ENCODE peak calls at places on chromosomes 3 and 15, in ten cellular contexts. B is heart left ventricle, R is IMR-90, X is H54, T is testis, V is HCT116, J is adrenal gland, E is tibial nerve, O is ovary, K is esophagus squamous epithelium. L is an unnamed sample.

GRCh38 chr15:32908135-32908801 is 190.5 kb downstream of the GREM1 start:
- DNase-seq in B (no peak), R (peak; percentile 87), X (no peak), T (no peak), V (no peak), J (no peak), E (no peak), O (no peak), K (no peak), L (no peak)

GRCh38 chr3:1513662-1514061 is 420.8 kb downstream of the CNTN6 start:
- DNase-seq in B (no peak), R (no peak), X (no peak), T (no peak), V (no peak), J (no peak), E (no peak), O (no peak), K (no peak), L (no peak)

GRCh38 chr3:162498626-162499025 is 1002.0 kb downstream of the OTOL1 start:
- DNase-seq in B (no peak), R (no peak), X (no peak), T (no peak), V (no peak), J (no peak), E (no peak), O (no peak), K (no peak), L (no peak)

GRCh38 chr15:67501177-67501835 is 19.6 kb upstream of the C15orf61 start:
- DNase-seq in B (no peak), R (peak; percentile 54), X (no peak), T (no peak), V (no peak), J (no peak), E (no peak), O (no peak), K (no peak), L (no peak)

GRCh38 chr3:79217096-79217495 is 550.7 kb downstream of the ROBO1 start:
- DNase-seq in B (no peak), R (no peak), X (no peak), T (no peak), V (no peak), J (no peak), E (no peak), O (no peak), K (no peak), L (no peak)

GRCh38 chr3:24184528-24185176 is 239.6 kb downstream of the NR1D2 start:
- DNase-seq in B (no peak), R (no peak), X (no peak), T (no peak), V (no peak), J (no peak), E (no peak), O (no peak), K (no peak), L (peak; percentile 35)

GRCh38 chr15:22895465-22896190 is 57.2 kb downstream of the NIPA2 start:
- DNase-seq in B (peak; percentile 44), R (peak; percentile 34), X (peak; percentile 94), T (no peak), V (peak; percentile 77), J (no peak), E (no peak), O (no peak), K (no peak), L (peak; percentile 11)

GRCh38 chr3:182143903-182144302 is 432.2 kb downstream of the SOX2 start:
- DNase-seq in B (no peak), R (no peak), X (no peak), T (no peak), V (no peak), J (no peak), E (no peak), O (no peak), K (no peak), L (no peak)

GRCh38 chr3:100400424-100400781 is 486 bp downstream of the TOMM70 start:
- DNase-seq in B (no peak), R (peak; percentile 17), X (peak; percentile 10), T (no peak), V (no peak), J (peak; percentile 26), E (no peak), O (no peak), K (no peak), L (peak; percentile 66)

GRCh38 chr3:100399341-100400071 is 1.4 kb downstream of the TOMM70 start:
- DNase-seq in B (no peak), R (no peak), X (no peak), T (no peak), V (no peak), J (no peak), E (no peak), O (no peak), K (no peak), L (peak; percentile 34)

GRCh38 chr3:100402150-100402706 is 889 bp downstream of the LNP1 start:
- DNase-seq in B (no peak), R (peak; percentile 56), X (no peak), T (no peak), V (no peak), J (no peak), E (no peak), O (no peak), K (no peak), L (peak; percentile 47)

GRCh38 chr3:100401674-100402036 is 316 bp downstream of the LNP1 start:
- DNase-seq in B (no peak), R (peak; percentile 56), X (no peak), T (peak; percentile 35), V (no peak), J (peak; percentile 33), E (peak; percentile 16), O (peak; percentile 57), K (no peak), L (no peak)

DNA sequence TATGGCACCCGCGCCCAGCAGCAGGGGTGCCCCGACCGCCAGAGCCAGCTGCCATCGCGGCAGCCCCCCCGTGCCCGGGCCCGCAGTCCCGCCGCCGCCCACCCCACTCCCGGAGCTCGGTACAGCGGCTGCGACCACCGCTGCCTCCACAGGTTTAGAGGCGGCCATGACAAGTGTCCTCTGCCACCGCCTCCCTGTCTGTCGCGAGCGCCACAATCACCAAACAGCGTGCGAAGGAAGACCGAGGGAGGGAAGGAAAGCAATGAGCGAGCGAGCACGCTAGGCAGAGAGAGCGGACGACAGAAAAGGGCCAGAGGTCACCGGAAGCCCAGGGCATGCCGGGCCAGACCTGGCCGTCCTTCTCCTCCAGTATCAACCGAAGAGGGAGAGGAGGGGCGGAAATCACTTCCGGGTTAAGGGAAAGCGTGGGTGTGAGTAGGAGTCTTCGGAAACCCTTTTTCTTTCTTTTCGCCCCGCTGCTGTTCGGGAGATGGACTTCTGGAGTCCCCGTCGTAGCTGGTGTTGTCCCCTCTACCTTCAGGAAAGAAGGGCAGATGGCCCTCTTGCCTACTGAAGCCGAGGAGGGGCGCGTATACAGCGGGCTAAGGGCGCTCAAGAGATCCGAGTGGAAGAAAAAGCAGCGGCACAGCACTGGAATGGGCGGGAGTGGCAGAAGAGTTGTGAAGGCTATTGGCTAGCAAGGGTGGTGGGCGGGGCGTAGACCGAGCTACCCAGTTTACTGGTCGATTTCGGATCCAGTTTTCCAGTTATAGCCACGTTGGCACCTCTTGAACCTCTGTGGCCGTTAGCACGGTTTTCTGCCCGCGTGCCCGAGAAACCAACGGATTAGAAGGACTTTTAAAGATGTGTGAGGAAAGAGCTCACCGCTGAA is at the start of the genes LNP1 and TOMM70:
- DNase-seq in B (peak; percentile 97), R (peak; percentile 96), X (peak; percentile 85), T (peak; percentile 99), V (peak; percentile 87), J (peak; percentile 98), E (peak; percentile 97), O (peak; percentile 96), K (peak; percentile 79), L (peak; percentile 97)
- TF ChIP-seq POLR2A in B (no peak), R (peak; percentile 94), X (peak; percentile 69), T (no peak), V (peak; percentile 63), J (peak; percentile 92), E (peak; percentile 67), O (peak; percentile 66), K (peak; percentile 69), L (peak; percentile 94)

GRCh38 chr3:128480278-128480677 is 12.7 kb downstream of the GATA2 start:
- DNase-seq in B (peak; percentile 64), R (no peak), X (no peak), T (no peak), V (no peak), J (no peak), E (no peak), O (no peak), K (no peak), L (no peak)

GRCh38 chr3:128480717-128481437 is 12.1 kb downstream of the GATA2 start:
- DNase-seq in B (peak; percentile 52), R (no peak), X (no peak), T (no peak), V (no peak), J (no peak), E (no peak), O (no peak), K (no peak), L (no peak)

GRCh38 chr3:128481438-128481942 is 11.5 kb downstream of the GATA2 start:
- DNase-seq in B (peak; percentile 86), R (no peak), X (no peak), T (no peak), V (no peak), J (no peak), E (no peak), O (no peak), K (no peak), L (peak; percentile 27)

GRCh38 chr3:128478576-128479506 is 12.2 kb upstream of the DNAJB8 start:
- DNase-seq in B (peak; percentile 35), R (no peak), X (no peak), T (no peak), V (no peak), J (no peak), E (no peak), O (no peak), K (no peak), L (no peak)

GRCh38 chr3:128479558-128480086 is 12.9 kb upstream of the DNAJB8 start:
- DNase-seq in B (peak; percentile 37), R (no peak), X (no peak), T (no peak), V (no peak), J (no peak), E (no peak), O (no peak), K (no peak), L (no peak)
- TF ChIP-seq POLR2A in B (no peak), R (no peak), X (no peak), T (no peak), V (no peak), J (no peak), E (no peak), O (no peak), K (no peak), L (no peak)

DNA sequence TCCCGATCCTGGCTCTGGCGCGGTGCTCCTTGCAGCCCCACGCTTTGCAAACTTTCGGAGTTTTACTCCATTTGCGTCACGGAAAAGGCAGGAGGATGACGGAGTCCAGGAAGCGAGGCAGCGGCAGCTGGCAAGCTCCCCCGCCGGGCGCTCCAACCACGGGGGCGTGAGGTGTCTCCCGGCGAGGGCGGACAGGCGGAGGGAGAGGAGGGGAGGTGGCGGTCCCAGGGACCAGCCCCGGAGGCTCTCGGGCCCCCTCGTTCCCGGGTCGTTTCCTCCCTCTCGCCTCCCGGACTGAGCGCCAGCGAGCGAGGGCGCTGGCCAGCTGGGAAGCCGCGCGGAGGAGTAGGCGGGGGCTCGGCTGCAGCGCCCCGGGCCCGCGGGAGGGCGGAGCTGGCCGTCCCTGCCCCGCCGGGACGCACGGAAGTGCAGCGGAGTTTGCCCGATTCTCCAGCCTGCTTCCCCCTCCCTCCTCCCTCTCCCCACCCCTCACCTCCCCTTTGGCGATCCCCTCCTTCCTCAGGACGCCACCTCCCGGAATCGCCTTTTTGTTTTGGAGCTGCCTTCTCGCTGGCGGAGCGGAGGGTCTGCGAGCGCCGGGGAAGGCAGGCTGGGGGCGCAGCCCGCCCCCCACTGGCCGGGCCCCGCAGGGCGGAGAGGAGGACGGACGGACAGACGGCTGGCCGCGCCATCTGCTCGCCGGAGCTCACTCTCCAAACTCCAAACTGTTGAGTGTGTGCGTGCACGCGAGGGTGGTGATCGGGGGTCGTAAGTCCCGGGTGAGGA is at the start of gene SNX33:
- DNase-seq in B (peak; percentile 91), R (peak; percentile 89), X (no peak), T (peak; percentile 66), V (no peak), J (peak; percentile 87), E (peak; percentile 64), O (peak; percentile 88), K (no peak), L (peak; percentile 54)
- TF ChIP-seq POLR2A in B (no peak), R (peak; percentile 84), X (peak; percentile 76), T (peak; percentile 8), V (peak; percentile 43), J (peak; percentile 86), E (no peak), O (peak; percentile 60), K (peak; percentile 81), L (no peak)

GRCh38 chr3:45997942-45998341 is 2.3 kb upstream of the FYCO1 start:
- DNase-seq in B (no peak), R (no peak), X (no peak), T (no peak), V (no peak), J (no peak), E (no peak), O (no peak), K (no peak), L (no peak)

GRCh38 chr3:45993421-45994027 is 2.1 kb downstream of the FYCO1 start:
- DNase-seq in B (no peak), R (no peak), X (no peak), T (no peak), V (no peak), J (no peak), E (no peak), O (no peak), K (no peak), L (no peak)

GRCh38 chr3:45994661-45995369 is 809 bp downstream of the FYCO1 start:
- DNase-seq in B (no peak), R (no peak), X (no peak), T (peak; percentile 38), V (no peak), J (no peak), E (no peak), O (no peak), K (no peak), L (peak; percentile 57)

GRCh38 chr3:45992820-45993219 is 2.8 kb downstream of the FYCO1 start:
- DNase-seq in B (no peak), R (peak; percentile 63), X (no peak), T (no peak), V (no peak), J (no peak), E (no peak), O (no peak), K (no peak), L (no peak)

GRCh38 chr3:45995370-45996192 is at the start of gene FYCO1:
- DNase-seq in B (peak; percentile 97), R (peak; percentile 86), X (peak; percentile 98), T (peak; percentile 96), V (peak; percentile 76), J (peak; percentile 93), E (peak; percentile 92), O (peak; percentile 93), K (peak; percentile 59), L (peak; percentile 93)
- TF ChIP-seq POLR2A in B (no peak), R (peak; percentile 28), X (no peak), T (no peak), V (no peak), J (peak; percentile 82), E (no peak), O (peak; percentile 82), K (peak; percentile 88), L (peak; percentile 72)